ENCODE peak calls at places on chromosomes 16 and 17, in seven cellular contexts. O is RWPE2, D is cardiac muscle cell, F is neural crest cell, M is HFFc6, Q is fibroblast of pulmonary artery, A is tibial artery. N is an unnamed sample.

GRCh38 chr16:27181020-27181419 is 22.3 kb upstream of the KDM8 start:
- DNase-seq in D (no peak), O (no peak), Q (no peak), M (no peak), A (no peak), F (no peak), N (no peak)

GRCh38 chr17:21284319-21285163 is at the start of gene MAP2K3:
- DNase-seq in O (peak; percentile 99), D (peak; percentile 99), M (peak; percentile 99), A (peak; percentile 99), Q (peak; percentile 98), F (peak; percentile 97), N (peak; percentile 99)

GRCh38 chr17:65268832-65269231 is 131.7 kb downstream of the RGS9 start:
- DNase-seq in F (no peak), O (no peak), A (no peak), Q (peak; percentile 34), D (no peak), M (peak; percentile 29), N (no peak)

GRCh38 chr16:28950648-28951409 is at the start of gene NFATC2IP:
- DNase-seq in O (peak; percentile 100), F (peak; percentile 100), D (peak; percentile 100), M (peak; percentile 100), A (peak; percentile 100), Q (peak; percentile 100), N (peak; percentile 100)

GRCh38 chr16:13902677-13903076 is 17.3 kb upstream of the ERCC4 start:
- DNase-seq in O (no peak), M (no peak), A (no peak), D (peak; percentile 92), Q (peak; percentile 94), F (no peak), N (no peak)

GRCh38 chr16:28108590-28109247 is 45.2 kb upstream of the GSG1L start:
- DNase-seq in D (no peak), O (no peak), A (no peak), Q (no peak), M (no peak), F (no peak), N (no peak)

GRCh38 chr17:13725286-13725990 is 123.7 kb upstream of the HS3ST3A1 start:
- DNase-seq in Q (peak; percentile 44), O (no peak), F (no peak), M (no peak), D (peak; percentile 54), A (no peak), N (no peak)

GRCh38 chr16:81238296-81239011 is at the start of gene BCO1:
- DNase-seq in M (peak; percentile 40), F (no peak), O (no peak), Q (peak; percentile 58), A (no peak), D (peak; percentile 57), N (no peak)

GRCh38 chr17:16269658-16270057 is 52.6 kb downstream of the PIGL start:
- DNase-seq in F (no peak), M (peak; percentile 39), D (peak; percentile 58), O (no peak), Q (peak; percentile 59), A (no peak), N (no peak)

GRCh38 chr16:12356622-12357365 is 380.3 kb downstream of the SNX29 start:
- DNase-seq in D (no peak), Q (no peak), F (no peak), M (no peak), O (no peak), A (no peak), N (no peak)

GRCh38 chr17:6497496-6498221 is 53.4 kb downstream of the PIMREG start:
- DNase-seq in M (no peak), D (no peak), Q (no peak), F (no peak), A (no peak), O (no peak), N (peak; percentile 72)

GRCh38 chr16:83402160-83402794 is 405.5 kb upstream of the HSBP1 start:
- DNase-seq in M (peak; percentile 29), A (no peak), O (no peak), F (no peak), Q (no peak), D (no peak), N (no peak)

GRCh38 chr16:79182618-79183017 is 417.9 kb downstream of the MAF start:
- DNase-seq in F (no peak), D (peak; percentile 35), Q (peak; percentile 24), O (no peak), A (no peak), M (no peak), N (no peak)

GRCh38 chr17:32265192-32265895 is at the start of gene RHBDL3:
- DNase-seq in O (no peak), M (no peak), A (no peak), Q (no peak), D (no peak), F (no peak), N (no peak)

GRCh38 chr16:87295259-87295658 is 21.9 kb downstream of the C16orf95 start:
- DNase-seq in O (no peak), F (no peak), D (no peak), M (no peak), A (no peak), Q (no peak), N (no peak)

GRCh38 chr16:86668136-86668535 is 89.8 kb downstream of the FOXL1 start:
- DNase-seq in D (peak; percentile 66), O (no peak), A (no peak), M (peak; percentile 38), Q (peak; percentile 84), F (no peak), N (no peak)

GRCh38 chr17:74757931-74758845 is 9.8 kb downstream of the NHERF1 start:
- DNase-seq in A (no peak), Q (peak; percentile 43), O (no peak), F (no peak), M (no peak), D (peak; percentile 56), N (peak; percentile 75)

GRCh38 chr17:83195330-83196087 is 116.1 kb downstream of the METRNL start:
- DNase-seq in Q (peak; percentile 21), F (no peak), A (peak; percentile 79), O (peak; percentile 48), M (no peak), D (peak; percentile 34), N (peak; percentile 95)

GRCh38 chr17:74464730-74465377 is 1.6 kb upstream of the CD300A start:
- DNase-seq in D (no peak), Q (no peak), F (no peak), O (no peak), M (no peak), A (no peak), N (no peak)

GRCh38 chr17:8965394-8966168 is at the start of gene PIK3R5:
- DNase-seq in M (no peak), D (no peak), F (peak; percentile 34), Q (no peak), A (peak; percentile 45), O (peak; percentile 75), N (no peak)

GRCh38 chr17:44205962-44206824 is 6.5 kb upstream of the ATXN7L3 start:
- DNase-seq in O (no peak), M (no peak), A (no peak), F (no peak), Q (no peak), D (no peak), N (no peak)
- TF ChIP-seq CTCF in O (no peak), M (peak; percentile 54), A (no peak), F (peak; percentile 22), Q (peak; percentile 13), D (no peak), N (peak; percentile 44)

DNA sequence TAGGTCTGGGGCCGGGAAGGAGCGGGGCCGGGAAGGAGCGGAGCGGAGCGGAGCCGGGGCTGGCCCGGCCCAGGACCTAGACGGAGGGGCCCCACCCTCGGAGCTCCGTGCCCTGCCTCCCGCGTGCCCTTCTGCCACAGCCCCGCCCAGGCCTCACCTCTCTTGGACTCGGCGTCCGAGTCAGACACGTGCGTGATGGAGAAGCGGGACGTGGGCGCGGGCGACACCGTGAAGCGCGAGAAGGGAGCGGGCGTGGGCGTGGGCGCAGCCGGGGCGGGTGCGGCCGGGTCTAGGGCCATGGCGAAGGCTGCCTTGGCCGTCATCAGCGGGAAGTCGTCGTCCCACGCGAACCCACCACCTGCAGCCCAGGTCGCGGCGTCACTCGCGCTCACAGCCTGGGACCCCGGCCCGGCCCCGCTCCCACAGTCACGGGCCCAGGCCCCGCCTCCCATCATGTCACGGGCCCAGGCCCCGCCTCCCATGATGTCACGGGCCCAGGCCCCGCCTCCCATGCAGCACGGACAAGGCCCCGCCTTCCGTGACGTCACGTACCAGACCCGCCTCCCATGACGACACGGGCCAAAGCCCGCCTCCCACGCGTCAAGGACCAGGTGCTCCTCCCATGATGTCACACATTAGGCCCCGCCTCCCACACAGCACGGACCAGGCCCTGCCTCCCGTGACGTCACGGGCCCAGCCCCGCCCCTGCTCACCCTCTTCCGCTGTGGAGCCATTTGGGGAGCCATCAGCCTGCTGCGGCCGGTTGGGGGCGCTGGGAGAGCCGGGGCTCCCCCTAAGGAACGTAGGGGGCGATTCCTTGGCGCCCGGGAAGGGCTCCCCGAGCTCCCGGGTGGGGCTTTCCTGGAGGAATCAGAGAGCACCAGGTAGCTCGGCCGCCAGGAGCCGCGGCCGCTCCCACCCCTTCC is 45.8 kb upstream of the PVALEF start:
- DNase-seq in M (peak; percentile 98), O (peak; percentile 99), F (peak; percentile 85), A (no peak), D (peak; percentile 97), Q (peak; percentile 94), N (no peak)
- TF ChIP-seq CTCF in M (peak; percentile 71), O (peak; percentile 46), F (peak; percentile 24), A (no peak), D (peak; percentile 17), Q (no peak), N (no peak)

GRCh38 chr17:73192219-73192893 is 499 bp upstream of the COG1 start:
- DNase-seq in Q (peak; percentile 60), O (peak; percentile 88), D (peak; percentile 70), A (peak; percentile 34), F (peak; percentile 61), M (peak; percentile 49), N (no peak)
- TF ChIP-seq CTCF in Q (no peak), O (no peak), D (no peak), A (no peak), F (no peak), M (no peak), N (no peak)

DNA sequence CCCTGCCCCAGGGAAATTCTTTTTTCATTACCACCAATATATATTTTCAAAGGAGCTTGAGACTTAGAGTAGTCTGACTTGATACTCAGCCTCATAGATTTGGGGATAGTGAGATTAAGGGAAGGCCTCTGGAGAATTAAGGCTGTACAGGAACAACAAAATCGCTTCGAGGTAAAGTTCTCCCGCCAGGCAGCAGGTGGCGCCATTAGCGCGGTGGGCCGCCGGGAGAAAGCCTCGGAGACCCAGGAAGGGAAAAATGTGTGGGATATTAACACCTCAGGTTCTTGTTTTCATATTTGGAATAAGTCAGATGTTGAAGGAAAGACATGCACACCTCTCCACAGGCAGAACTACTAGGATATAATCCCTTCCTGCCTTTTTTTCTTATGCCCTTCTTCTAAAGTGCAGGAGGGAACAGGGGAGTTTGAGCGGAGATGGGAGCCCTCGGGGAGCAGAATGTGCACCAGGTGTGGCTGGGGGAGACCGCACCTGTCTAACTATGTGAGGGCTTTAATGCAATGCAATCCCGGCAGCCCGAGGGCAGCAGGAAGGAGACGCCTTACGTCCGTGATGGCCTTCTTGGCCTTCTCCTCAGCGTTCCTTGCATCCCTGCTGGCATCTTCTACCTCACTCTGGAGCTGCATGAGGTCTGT is 25.9 kb downstream of the MYH3 start:
- DNase-seq in Q (peak; percentile 37), D (peak; percentile 46), F (peak; percentile 57), M (peak; percentile 21), O (no peak), A (no peak), N (no peak)
- TF ChIP-seq CTCF in Q (peak; percentile 85), D (peak; percentile 92), F (peak; percentile 84), M (peak; percentile 92), O (peak; percentile 90), A (peak; percentile 87), N (peak; percentile 91)

N was measured in chondrocyte.